ENCODE peak calls at places on chromosome 22, in four cellular contexts. P, O, T and I are unnamed samples.

GRCh38 chr22:43825651-43826050 is 13.5 kb upstream of the EFCAB6 start:
- DNase-seq in P (no peak), O (no peak), T (no peak), I (no peak)

GRCh38 chr22:44181912-44182590 is 1.3 kb downstream of the PARVG start:
- DNase-seq in P (peak), O (no peak), T (no peak), I (no peak)

GRCh38 chr22:50314455-50315288 is 7.2 kb upstream of the PLXNB2 start:
- DNase-seq in P (peak), O (no peak), T (no peak), I (no peak)

GRCh38 chr22:32565002-32565339 is 90.4 kb downstream of the FBXO7 start:
- DNase-seq in P (no peak), O (no peak), T (no peak), I (no peak)

GRCh38 chr22:21977814-21978213 is 4.8 kb downstream of the TOP3B start:
- DNase-seq in P (no peak), O (no peak), T (no peak), I (no peak)

GRCh38 chr22:36339171-36340065 is 48.3 kb downstream of the MYH9 start:
- DNase-seq in P (no peak), O (no peak), T (no peak), I (no peak)

GRCh38 chr22:49928571-49929552 is 10.4 kb downstream of the CRELD2 start:
- DNase-seq in P (no peak), O (no peak), T (no peak), I (no peak)

GRCh38 chr22:21449531-21450319 is 17.5 kb upstream of the TMEM191C start:
- DNase-seq in P (no peak), O (no peak), T (peak), I (no peak)

GRCh38 chr22:21761086-21761485 is 25.5 kb upstream of the YPEL1 start:
- DNase-seq in P (no peak), O (no peak), T (no peak), I (no peak)

GRCh38 chr22:26885441-26886261 is 228.3 kb downstream of the MIAT start:
- DNase-seq in P (no peak), O (no peak), T (no peak), I (no peak)

GRCh38 chr22:32619614-32620426 is 145.2 kb downstream of the FBXO7 start:
- DNase-seq in P (no peak), O (peak), T (no peak), I (no peak)

GRCh38 chr22:23882370-23882769 is 11.8 kb upstream of the MIF start:
- DNase-seq in P (no peak), O (no peak), T (no peak), I (no peak)

GRCh38 chr22:27982106-27982505 is 63.0 kb upstream of the PITPNB start:
- DNase-seq in P (no peak), O (no peak), T (no peak), I (no peak)

GRCh38 chr22:23218867-23219251 is 38.5 kb downstream of the BCR start:
- DNase-seq in P (peak), O (peak), T (peak), I (no peak)

GRCh38 chr22:20953668-20954500 is 13.2 kb upstream of the AIFM3 start:
- DNase-seq in P (peak), O (peak), T (no peak), I (no peak)

GRCh38 chr22:48227341-48228018 is 1465.0 kb downstream of the TBC1D22A start:
- DNase-seq in P (no peak), O (no peak), T (no peak), I (no peak)

GRCh38 chr22:35627267-35628041 is 10.3 kb upstream of the MB start:
- DNase-seq in P (peak), O (peak), T (peak), I (peak)

GRCh38 chr22:40215266-40215665 is 37.5 kb downstream of the TNRC6B start:
- DNase-seq in P (peak), O (no peak), T (no peak), I (no peak)

GRCh38 chr22:50251472-50252054 is 498 bp upstream of the HDAC10 start:
- DNase-seq in P (no peak), O (no peak), T (no peak), I (no peak)

GRCh38 chr22:34973926-34974325 is 92.0 kb upstream of the ISX start:
- DNase-seq in P (no peak), O (no peak), T (no peak), I (no peak)

GRCh38 chr22:43974028-43974545 is 18.8 kb downstream of the SAMM50 start:
- DNase-seq in P (no peak), O (no peak), T (no peak), I (no peak)

GRCh38 chr22:21712751-21713427 is 22.7 kb downstream of the YPEL1 start:
- DNase-seq in P (peak), O (peak), T (peak), I (peak)

GRCh38 chr22:26986051-26986881 is 328.9 kb downstream of the MIAT start:
- DNase-seq in P (no peak), O (no peak), T (no peak), I (no peak)

GRCh38 chr22:50282361-50283144 is 12.4 kb upstream of the MAPK11 start:
- DNase-seq in P (no peak), O (no peak), T (no peak), I (peak)

GRCh38 chr22:20213833-20214708 is 54.0 kb downstream of the RTN4R start:
- DNase-seq in P (no peak), O (no peak), T (no peak), I (no peak)

GRCh38 chr22:50276143-50276542 is 6.0 kb upstream of the MAPK11 start:
- DNase-seq in P (peak), O (peak), T (peak), I (no peak)

GRCh38 chr22:26643368-26644100 is 13.9 kb upstream of the MIAT start:
- DNase-seq in P (no peak), O (no peak), T (no peak), I (no peak)

GRCh38 chr22:41234815-41235687 is 5.7 kb downstream of the CHADL start:
- DNase-seq in P (no peak), O (peak), T (no peak), I (no peak)

GRCh38 chr22:43923191-43923590 is 414 bp upstream of the PNPLA3 start:
- DNase-seq in P (peak), O (no peak), T (no peak), I (no peak)

GRCh38 chr22:25111579-25112517 is 87.8 kb upstream of the CRYBB3 start:
- DNase-seq in P (peak), O (no peak), T (peak), I (no peak)

GRCh38 chr22:20972014-20972797 is 5.2 kb downstream of the AIFM3 start:
- DNase-seq in P (no peak), O (no peak), T (no peak), I (no peak)

GRCh38 chr22:36110306-36110791 is 50.2 kb downstream of the APOL3 start:
- DNase-seq in P (no peak), O (no peak), T (peak), I (no peak)

GRCh38 chr22:27651486-27651885 is 150.1 kb downstream of the MN1 start:
- DNase-seq in P (no peak), O (no peak), T (no peak), I (no peak)

GRCh38 chr22:20765938-20766337 is 8.0 kb upstream of the SERPIND1 start:
- DNase-seq in P (no peak), O (no peak), T (no peak), I (no peak)

GRCh38 chr22:48895341-48895740 is 932.3 kb downstream of the BRD1 start:
- DNase-seq in P (no peak), O (no peak), T (no peak), I (no peak)

GRCh38 chr22:41047741-41048140 is 44.7 kb upstream of the EP300 start:
- DNase-seq in P (no peak), O (no peak), T (no peak), I (no peak)

GRCh38 chr22:26718905-26719304 is 61.5 kb downstream of the MIAT start:
- DNase-seq in P (no peak), O (no peak), T (no peak), I (no peak)

GRCh38 chr22:23402275-23403151 is 177.6 kb downstream of the IGLL1 start:
- DNase-seq in P (peak), O (peak), T (peak), I (peak)

GRCh38 chr22:24421428-24421931 is 5.9 kb upstream of the ADORA2A start:
- DNase-seq in P (peak), O (peak), T (peak), I (peak)

GRCh38 chr22:42800731-42801536 is 56.1 kb downstream of the ARFGAP3 start:
- DNase-seq in P (no peak), O (peak), T (no peak), I (no peak)
- TF ChIP-seq MAX in P (no peak), O (peak), T (no peak), I (no peak)

GRCh38 chr22:30705710-30706651 is 11.3 kb downstream of the OSBP2 start:
- DNase-seq in P (peak), O (peak), T (no peak), I (peak)
- TF ChIP-seq MAX in P (no peak), O (no peak), T (no peak), I (peak)

GRCh38 chr22:45284705-45285305 is at the start of gene UPK3A:
- DNase-seq in P (peak), O (no peak), T (peak), I (peak)
- TF ChIP-seq MAX in P (no peak), O (no peak), T (peak), I (no peak)

GRCh38 chr22:39209756-39210155 is 35.0 kb downstream of the PDGFB start:
- DNase-seq in P (no peak), O (no peak), T (no peak), I (no peak)
- TF ChIP-seq MAX in P (no peak), O (no peak), T (no peak), I (no peak)

GRCh38 chr22:19178065-19178658 is 374 bp downstream of the SLC25A1 start:
- DNase-seq in P (peak), O (peak), T (peak), I (no peak)
- TF ChIP-seq MAX in P (peak), O (peak), T (no peak), I (no peak)

GRCh38 chr22:46509416-46510089 is 27.9 kb downstream of the CELSR1 start:
- DNase-seq in P (no peak), O (no peak), T (no peak), I (no peak)
- TF ChIP-seq MAX in P (no peak), O (no peak), T (no peak), I (no peak)

DNA sequence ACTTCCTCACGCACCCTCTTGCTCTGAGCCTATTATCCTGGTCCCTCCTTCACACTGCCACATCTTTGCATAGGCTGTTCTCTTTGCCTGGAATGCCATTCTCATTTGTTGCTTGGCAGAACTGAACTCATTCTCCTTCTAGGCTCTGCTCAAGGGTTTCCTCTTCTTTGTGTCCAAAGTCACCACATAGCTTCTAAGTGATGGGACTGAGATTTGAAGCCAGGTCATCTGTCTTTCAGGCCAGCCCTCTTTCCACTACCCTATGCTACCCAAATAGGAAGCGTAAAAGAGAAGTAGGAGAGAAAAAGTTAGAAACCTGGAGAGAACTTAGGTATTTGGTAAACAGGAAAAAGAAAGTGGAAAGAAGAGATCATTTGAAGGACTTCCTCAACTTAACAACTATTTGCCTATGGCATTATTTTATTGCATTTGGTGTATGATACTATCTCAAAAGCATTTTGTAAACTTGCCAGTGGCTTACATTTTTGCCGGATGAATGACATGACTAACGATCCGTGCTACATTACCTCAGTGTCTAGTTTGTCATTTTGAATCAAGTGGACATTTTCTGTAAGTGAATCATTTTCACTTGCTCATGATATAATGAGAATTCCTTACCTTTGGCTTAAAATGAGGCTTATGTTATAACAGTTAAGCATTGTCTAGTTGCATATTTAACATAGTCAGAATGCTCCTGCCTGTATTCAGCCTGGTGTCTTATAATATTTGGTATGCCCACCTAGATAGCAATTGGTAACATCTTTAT is 18.5 kb downstream of the NF2 start:
- DNase-seq in P (no peak), O (peak), T (no peak), I (peak)
- TF ChIP-seq MAX in P (no peak), O (no peak), T (no peak), I (peak)

GRCh38 chr22:17109113-17109865 is 11.9 kb downstream of the TMEM121B start:
- DNase-seq in P (peak), O (no peak), T (no peak), I (no peak)

GRCh38 chr22:17108256-17109112 is 12.7 kb downstream of the TMEM121B start:
- DNase-seq in P (peak), O (no peak), T (no peak), I (no peak)

GRCh38 chr22:17112491-17113042 is 8.6 kb downstream of the TMEM121B start:
- DNase-seq in P (peak), O (no peak), T (no peak), I (no peak)

GRCh38 chr22:17109976-17110375 is 11.2 kb downstream of the TMEM121B start:
- DNase-seq in P (peak), O (no peak), T (no peak), I (no peak)

DNA sequence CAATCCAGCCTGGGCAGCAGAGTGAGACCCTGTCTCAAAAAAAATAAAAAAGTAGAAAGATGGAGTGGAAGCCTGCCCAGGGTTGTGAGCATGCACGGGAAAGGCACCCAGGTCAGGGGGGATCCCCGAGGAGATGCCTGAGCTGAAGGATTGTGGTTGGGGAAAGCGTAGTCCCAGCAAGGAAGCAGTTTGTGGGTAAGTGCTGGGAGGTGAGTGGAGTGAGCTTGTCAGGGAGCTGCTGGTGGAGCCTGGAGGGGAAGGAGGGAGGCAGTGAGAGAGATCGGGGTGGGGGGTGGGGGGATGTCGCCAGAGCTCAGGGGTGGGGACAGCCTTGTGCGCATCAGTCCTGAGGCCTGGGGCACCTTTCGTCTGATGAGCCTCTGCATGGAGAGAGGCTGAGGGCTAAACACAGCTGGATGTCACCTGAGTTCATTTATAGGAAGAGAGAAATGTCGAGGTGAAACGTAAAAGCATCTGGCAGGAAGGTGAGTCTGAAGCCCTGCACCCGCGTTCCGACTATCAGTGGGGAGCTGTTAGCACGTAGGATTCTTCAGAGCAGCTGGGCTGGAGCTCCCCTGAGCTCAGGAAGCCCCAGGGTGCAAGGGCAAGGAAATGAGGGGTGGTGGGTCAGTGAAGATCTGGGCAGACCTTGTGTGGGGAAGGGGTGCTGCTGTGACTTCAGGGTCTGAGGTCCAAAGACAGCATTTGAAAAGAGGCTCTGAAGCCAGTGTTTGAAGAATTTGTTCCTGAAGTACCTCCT is 10.2 kb downstream of the TMEM121B start:
- DNase-seq in P (peak), O (no peak), T (no peak), I (no peak)
- TF ChIP-seq MAX in P (no peak), O (no peak), T (no peak), I (no peak)

GRCh38 chr22:38228326-38228872 is 26.6 kb downstream of the MAFF start:
- DNase-seq in P (no peak), O (no peak), T (no peak), I (no peak)

GRCh38 chr22:38232196-38232595 is 30.4 kb downstream of the MAFF start:
- DNase-seq in P (no peak), O (no peak), T (no peak), I (no peak)

GRCh38 chr22:38228873-38229740 is 27.3 kb downstream of the MAFF start:
- DNase-seq in P (no peak), O (peak), T (no peak), I (peak)

GRCh38 chr22:38230916-38231315 is 29.1 kb downstream of the MAFF start:
- DNase-seq in P (no peak), O (no peak), T (no peak), I (no peak)

DNA sequence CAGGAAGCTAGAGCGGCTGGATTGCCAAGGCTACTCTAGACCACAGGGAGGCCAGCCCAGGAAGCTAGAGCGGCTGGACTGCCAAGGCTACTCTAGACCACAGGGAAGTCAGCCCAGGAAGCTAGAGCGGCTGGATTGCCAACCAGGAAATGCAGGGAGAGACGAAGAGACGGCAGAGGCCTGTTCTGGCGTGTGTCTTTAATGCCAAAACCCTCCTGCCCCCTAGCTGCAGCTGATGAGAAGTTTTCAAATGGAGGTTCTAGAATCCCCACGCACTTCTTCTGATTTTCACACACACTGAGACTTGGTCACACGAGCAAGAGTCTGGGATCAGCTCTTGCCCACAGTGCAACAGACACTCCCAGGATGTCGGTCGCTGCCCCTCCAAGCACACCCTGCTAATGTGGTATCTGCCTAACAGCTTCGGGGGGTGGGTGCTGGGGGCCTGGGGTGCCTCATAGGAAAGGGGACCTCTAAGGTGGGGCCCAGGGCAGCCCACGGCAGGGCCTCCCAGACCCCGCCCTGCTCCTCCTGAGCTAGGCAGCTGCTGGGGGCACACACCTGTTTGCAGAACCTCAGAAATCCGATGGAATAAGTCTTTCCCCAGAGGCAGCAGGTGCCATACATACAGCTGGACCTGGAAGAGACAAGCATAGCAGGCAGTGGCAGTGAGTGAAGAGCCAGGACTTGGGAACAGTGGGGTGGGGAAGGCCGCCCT is 28.5 kb downstream of the MAFF start:
- DNase-seq in P (peak), O (peak), T (peak), I (no peak)
- TF ChIP-seq MAX in P (no peak), O (no peak), T (no peak), I (no peak)